ENCODE peak calls at places on chromosomes 6 and 20, in seven cellular contexts. H is A549, R is B cell, N is tibial nerve, I is breast epithelium, B is right atrium auricular region, X is ascending aorta. E is an unnamed sample.
A peak's percentile ranks its signal among the peaks of the same experiment; 100 is the strongest.

GRCh38 chr20:57468523-57469417 is 56.2 kb downstream of the CTCFL start:
- DNase-seq in H (no peak), R (peak; percentile 48), N (no peak), I (no peak), B (no peak), X (no peak), E (no peak)

GRCh38 chr6:142624978-142625715 is 319.8 kb downstream of the HIVEP2 start:
- DNase-seq in H (no peak), R (no peak), N (no peak), I (no peak), B (no peak), X (no peak), E (no peak)

GRCh38 chr6:126341126-126341525 is 1.2 kb downstream of the CENPW start:
- DNase-seq in H (no peak), R (no peak), N (no peak), I (no peak), B (no peak), X (no peak), E (no peak)

GRCh38 chr6:35048031-35048613 is 93.0 kb downstream of the TCP11 start:
- DNase-seq in H (no peak), R (no peak), N (no peak), I (no peak), B (no peak), X (no peak), E (peak; percentile 79)

GRCh38 chr6:157760589-157761330 is 62.3 kb upstream of the SNX9 start:
- DNase-seq in H (no peak), R (no peak), N (no peak), I (no peak), B (peak; percentile 53), X (no peak), E (no peak)

GRCh38 chr6:88650029-88650619 is 313.3 kb downstream of the RNGTT start:
- DNase-seq in H (no peak), R (no peak), N (no peak), I (no peak), B (no peak), X (no peak), E (no peak)

GRCh38 chr20:17612287-17612974 is 42.6 kb downstream of the DSTN start:
- DNase-seq in H (no peak), R (no peak), N (peak; percentile 6), I (peak; percentile 41), B (peak; percentile 67), X (peak; percentile 88), E (no peak)

GRCh38 chr6:140806431-140806830 is 1326.3 kb upstream of the GJE1 start:
- DNase-seq in H (no peak), R (no peak), N (no peak), I (no peak), B (no peak), X (no peak), E (no peak)

GRCh38 chr20:4483481-4483880 is 238.2 kb upstream of the PRND start:
- DNase-seq in H (no peak), R (no peak), N (no peak), I (no peak), B (no peak), X (no peak), E (no peak)

GRCh38 chr6:139474145-139475108 is 100.0 kb upstream of the CITED2 start:
- DNase-seq in H (no peak), R (no peak), N (peak; percentile 12), I (no peak), B (no peak), X (no peak), E (no peak)

GRCh38 chr6:125831660-125832059 is 40.9 kb downstream of the NCOA7 start:
- DNase-seq in H (no peak), R (no peak), N (no peak), I (no peak), B (no peak), X (no peak), E (no peak)

GRCh38 chr6:169343886-169344525 is 90.4 kb upstream of the THBS2 start:
- DNase-seq in H (no peak), R (no peak), N (no peak), I (no peak), B (no peak), X (no peak), E (no peak)

GRCh38 chr6:89689732-89690131 is 51.2 kb upstream of the LYRM2 start:
- DNase-seq in H (no peak), R (no peak), N (no peak), I (no peak), B (no peak), X (no peak), E (no peak)

GRCh38 chr6:31663961-31664789 is 622 bp downstream of the GPANK1 start:
- DNase-seq in H (no peak), R (no peak), N (peak; percentile 63), I (no peak), B (peak; percentile 80), X (peak; percentile 77), E (no peak)

GRCh38 chr20:51758978-51759544 is 9.1 kb downstream of the ATP9A start:
- DNase-seq in H (no peak), R (no peak), N (no peak), I (no peak), B (peak; percentile 64), X (peak; percentile 70), E (no peak)

GRCh38 chr6:105135056-105135455 is 44.8 kb downstream of the POPDC3 start:
- DNase-seq in H (peak; percentile 40), R (no peak), N (no peak), I (no peak), B (no peak), X (no peak), E (no peak)

GRCh38 chr20:11108102-11108842 is 434.5 kb upstream of the JAG1 start:
- DNase-seq in H (no peak), R (no peak), N (no peak), I (no peak), B (peak; percentile 60), X (peak; percentile 67), E (no peak)

GRCh38 chr20:24996449-24997195 is 4.1 kb upstream of the APMAP start:
- DNase-seq in H (no peak), R (no peak), N (no peak), I (no peak), B (peak; percentile 54), X (peak; percentile 62), E (peak; percentile 10)

GRCh38 chr20:1364106-1364505 is 28.7 kb downstream of the FKBP1A start:
- DNase-seq in H (no peak), R (no peak), N (no peak), I (no peak), B (no peak), X (no peak), E (no peak)

GRCh38 chr6:122612838-122613237 is 2.6 kb downstream of the PKIB start:
- DNase-seq in H (no peak), R (no peak), N (no peak), I (no peak), B (no peak), X (no peak), E (no peak)

GRCh38 chr20:19691125-19691524 is 66.9 kb upstream of the RIN2 start:
- DNase-seq in H (no peak), R (no peak), N (no peak), I (no peak), B (no peak), X (no peak), E (no peak)

GRCh38 chr6:10951675-10952282 is 64.9 kb downstream of the SYCP2L start:
- DNase-seq in H (peak; percentile 23), R (peak; percentile 3), N (no peak), I (no peak), B (no peak), X (no peak), E (no peak)
- TF ChIP-seq CTCF in H (peak; percentile 59), R (peak; percentile 15), N (peak; percentile 30), I (peak; percentile 39), B (peak; percentile 63), X (no peak), E (no peak)

GRCh38 chr20:63186528-63187316 is 29.2 kb downstream of the YTHDF1 start:
- DNase-seq in H (no peak), R (no peak), N (no peak), I (no peak), B (no peak), X (no peak), E (no peak)
- TF ChIP-seq CTCF in H (no peak), R (no peak), N (no peak), I (no peak), B (no peak), X (no peak), E (no peak)

GRCh38 chr6:156430361-156430760 is 346.8 kb upstream of the ARID1B start:
- DNase-seq in H (no peak), R (no peak), N (no peak), I (no peak), B (no peak), X (no peak), E (no peak)
- TF ChIP-seq CTCF in H (no peak), R (no peak), N (no peak), I (no peak), B (no peak), X (no peak), E (no peak)

GRCh38 chr20:50068041-50068651 is 44.8 kb downstream of the UBE2V1 start:
- DNase-seq in H (no peak), R (no peak), N (no peak), I (no peak), B (no peak), X (no peak), E (no peak)
- TF ChIP-seq CTCF in H (no peak), R (no peak), N (no peak), I (no peak), B (no peak), X (no peak), E (no peak)

E was measured in CD14-positive monocyte.